ENCODE peak calls at places on chromosomes 4 and X, in seven cellular contexts. T is GM12865, D is HL-60, Q is LHCN-M2, M is NCI-H510A treated with DMSO at 0.1 percent for 48 hours, Z is NCI-H1417, E is ovary. K is an unnamed sample.

GRCh38 chrX:29478336-29479069 is 736.9 kb upstream of the MAGEB2 start:
- DNase-seq in Q (peak), D (no peak), T (peak), Z (peak), E (no peak), M (peak), K (no peak)

GRCh38 chrX:68443155-68443868 is 10.0 kb upstream of the OPHN1 start:
- DNase-seq in T (peak), Q (peak), E (no peak), M (no peak), Z (no peak), D (no peak), K (peak)

GRCh38 chrX:27917713-27918500 is 63.3 kb downstream of the DCAF8L1 start:
- DNase-seq in T (no peak), D (no peak), E (no peak), M (no peak), Q (no peak), Z (no peak), K (no peak)

GRCh38 chr4:38275331-38275821 is 315.2 kb downstream of the PTTG2 start:
- DNase-seq in E (no peak), Q (no peak), T (no peak), Z (peak), D (no peak), M (peak), K (peak)

GRCh38 chrX:102129473-102129872 is 4.0 kb downstream of the TCEAL2 start:
- DNase-seq in M (peak), T (no peak), E (no peak), Z (peak), Q (no peak), D (no peak), K (no peak)

GRCh38 chr4:186900232-186900900 is 176.7 kb upstream of the FAT1 start:
- DNase-seq in Z (no peak), Q (peak), M (no peak), D (no peak), E (no peak), T (no peak), K (no peak)

GRCh38 chr4:104500452-104500851 is 5.8 kb upstream of the CXXC4 start:
- DNase-seq in T (no peak), E (no peak), M (no peak), D (no peak), Z (peak), Q (no peak), K (no peak)

GRCh38 chrX:426881-427280 is 40.2 kb upstream of the PPP2R3B start:
- DNase-seq in Z (no peak), Q (no peak), E (no peak), T (no peak), M (no peak), D (no peak), K (no peak)

GRCh38 chr4:35534946-35535345 is 709.4 kb downstream of the ARAP2 start:
- DNase-seq in Q (no peak), Z (no peak), E (no peak), D (no peak), M (no peak), T (no peak), K (no peak)

GRCh38 chr4:182126096-182126495 is 117.1 kb upstream of the TENM3 start:
- DNase-seq in T (no peak), D (no peak), Z (no peak), E (no peak), M (no peak), Q (peak), K (no peak)

GRCh38 chrX:64093761-64094160 is 111.7 kb downstream of the AMER1 start:
- DNase-seq in Q (peak), Z (peak), D (no peak), T (peak), M (no peak), E (no peak), K (peak)

GRCh38 chr4:110959041-110959643 is 336.3 kb upstream of the PITX2 start:
- DNase-seq in Q (peak), Z (peak), E (no peak), M (peak), T (no peak), D (no peak), K (no peak)

GRCh38 chr4:8274772-8275241 is 5.3 kb downstream of the HTRA3 start:
- DNase-seq in Z (peak), E (peak), M (no peak), D (no peak), T (no peak), Q (peak), K (peak)

GRCh38 chrX:150219374-150220185 is 143.5 kb upstream of the MAMLD1 start:
- DNase-seq in M (no peak), E (no peak), T (peak), Z (no peak), D (no peak), Q (peak), K (no peak)

GRCh38 chrX:118964252-118964651 is 10.2 kb upstream of the LONRF3 start:
- DNase-seq in D (no peak), Z (no peak), Q (no peak), E (no peak), T (no peak), M (no peak), K (no peak)

GRCh38 chr4:104404384-104404783 is 90.3 kb downstream of the CXXC4 start:
- DNase-seq in T (no peak), Q (no peak), E (no peak), M (no peak), D (no peak), Z (no peak), K (no peak)

GRCh38 chrX:40773809-40774208 is 38.5 kb upstream of the MED14 start:
- DNase-seq in E (no peak), Q (peak), T (no peak), D (no peak), M (no peak), Z (no peak), K (no peak)

GRCh38 chr4:152956167-152956566 is 20.0 kb downstream of the FHDC1 start:
- DNase-seq in T (no peak), M (no peak), Z (no peak), E (no peak), Q (no peak), D (no peak), K (no peak)

GRCh38 chr4:794911-795725 is 30.8 kb downstream of the CPLX1 start:
- DNase-seq in Q (no peak), T (no peak), M (no peak), D (no peak), E (no peak), Z (peak), K (no peak)

GRCh38 chrX:141469469-141469868 is 115.1 kb downstream of the SPANXA1 start:
- DNase-seq in E (no peak), M (no peak), Q (peak), Z (no peak), T (no peak), D (no peak), K (no peak)

GRCh38 chr4:175671491-175671934 is 140.6 kb downstream of the GPM6A start:
- DNase-seq in T (no peak), Q (no peak), Z (no peak), E (no peak), M (no peak), D (no peak), K (no peak)

GRCh38 chr4:79053754-79054153 is 114.5 kb upstream of the PAQR3 start:
- DNase-seq in Z (no peak), Q (no peak), D (no peak), M (no peak), T (no peak), E (no peak), K (no peak)

GRCh38 chrX:131734621-131735020 is 190.7 kb downstream of the OR13H1 start:
- DNase-seq in Z (peak), E (peak), D (no peak), Q (peak), T (peak), M (no peak), K (no peak)

GRCh38 chr4:140689628-140690027 is 66.6 kb downstream of the TBC1D9 start:
- DNase-seq in Q (no peak), T (no peak), M (no peak), D (no peak), Z (no peak), E (no peak), K (no peak)

GRCh38 chrX:140765043-140765784 is 55.7 kb downstream of the LINC00632 start:
- DNase-seq in D (no peak), Z (peak), Q (peak), M (no peak), E (no peak), T (no peak), K (no peak)

GRCh38 chrX:139828037-139828436 is 104.8 kb downstream of the ATP11C start:
- DNase-seq in Q (no peak), Z (no peak), E (no peak), D (no peak), M (no peak), T (no peak), K (no peak)

GRCh38 chrX:19889582-19890342 is 2.4 kb upstream of the SH3KBP1 start:
- DNase-seq in Q (peak), D (no peak), E (peak), T (peak), Z (peak), M (peak), K (no peak)

GRCh38 chr4:113657834-113658233 is 103.7 kb downstream of the CAMK2D start:
- DNase-seq in D (no peak), M (peak), T (no peak), Z (peak), E (no peak), Q (peak), K (no peak)

GRCh38 chrX:39152106-39152649 is 350.9 kb downstream of the MID1IP1 start:
- DNase-seq in Z (peak), E (peak), Q (no peak), D (no peak), M (no peak), T (peak), K (no peak)

GRCh38 chrX:75522565-75523411 is at the start of gene ZDHHC15:
- DNase-seq in T (no peak), Q (peak), D (no peak), M (peak), Z (peak), E (peak), K (no peak)

GRCh38 chr4:141425124-141425523 is 204.4 kb downstream of the ZNF330 start:
- DNase-seq in M (no peak), Z (no peak), E (no peak), Q (peak), T (no peak), D (no peak), K (no peak)

GRCh38 chrX:84956304-84956703 is 47.4 kb upstream of the APOOL start:
- DNase-seq in M (no peak), D (no peak), Z (no peak), Q (no peak), E (no peak), T (no peak), K (peak)

GRCh38 chr4:3251691-3252479 is 2.9 kb downstream of the MSANTD1 start:
- DNase-seq in Z (no peak), E (peak), M (no peak), D (no peak), Q (no peak), T (no peak), K (no peak)

GRCh38 chrX:49910344-49910743 is 12.1 kb upstream of the CLCN5 start:
- DNase-seq in Q (no peak), D (no peak), E (no peak), Z (peak), M (peak), T (peak), K (peak)

GRCh38 chr4:39976945-39977488 is 694 bp downstream of the PDS5A start:
- DNase-seq in Q (peak), E (peak), M (peak), T (peak), D (no peak), Z (no peak), K (no peak)